ENCODE peak calls at places on chromosomes 13 and 19, in seven cellular contexts. M is heart left ventricle, L is astrocyte, P is psoas muscle, J is SJSA1, T is ascending aorta, V is heart right ventricle. Z is an unnamed sample.

GRCh38 chr19:49125025-49125731 is 5.8 kb downstream of the PPFIA3 start:
- DNase-seq in M (no peak), L (no peak), T (no peak), J (no peak), V (peak; percentile 35), P (no peak), Z (no peak)

GRCh38 chr19:27793128-27793643 is 1419.8 kb downstream of the UQCRFS1 start:
- DNase-seq in V (peak; percentile 55), J (peak; percentile 85), L (peak; percentile 75), T (peak; percentile 19), M (peak; percentile 74), P (peak; percentile 67), Z (peak; percentile 95)

GRCh38 chr13:100666124-100666523 is 8.5 kb downstream of the TMTC4 start:
- DNase-seq in J (no peak), L (no peak), P (no peak), T (no peak), V (no peak), M (no peak), Z (no peak)

GRCh38 chr19:50568321-50569022 is at the start of gene LRRC4B:
- DNase-seq in M (no peak), T (no peak), L (no peak), J (no peak), V (no peak), P (no peak), Z (peak; percentile 20)

GRCh38 chr19:16532440-16533273 is 9.6 kb downstream of the CHERP start:
- DNase-seq in P (no peak), M (no peak), J (no peak), L (no peak), V (no peak), T (no peak), Z (no peak)

GRCh38 chr13:23701646-23702045 is 131.4 kb downstream of the TNFRSF19 start:
- DNase-seq in L (peak; percentile 83), M (peak; percentile 89), T (no peak), P (peak; percentile 92), V (peak; percentile 79), J (peak; percentile 5), Z (peak; percentile 78)

GRCh38 chr19:11265785-11266236 is 3.5 kb upstream of the DOCK6 start:
- DNase-seq in P (no peak), T (no peak), L (no peak), M (no peak), V (no peak), J (no peak), Z (peak; percentile 67)

GRCh38 chr13:107562222-107562621 is 653.1 kb downstream of the LIG4 start:
- DNase-seq in L (no peak), P (no peak), V (no peak), J (no peak), M (no peak), T (no peak), Z (no peak)

GRCh38 chr13:20843177-20843576 is 59.4 kb downstream of the XPO4 start:
- DNase-seq in L (peak; percentile 35), V (no peak), M (peak; percentile 35), J (no peak), T (no peak), P (no peak), Z (no peak)

GRCh38 chr19:38617764-38618589 is at the start of gene MAP4K1:
- DNase-seq in L (no peak), M (peak; percentile 66), J (no peak), V (peak; percentile 59), P (peak; percentile 46), T (no peak), Z (no peak)

GRCh38 chr19:3233831-3234230 is 9.4 kb downstream of the CELF5 start:
- DNase-seq in L (no peak), T (no peak), M (no peak), V (no peak), J (no peak), P (no peak), Z (no peak)

GRCh38 chr19:13401388-13401787 is 104.9 kb downstream of the CACNA1A start:
- DNase-seq in J (no peak), V (no peak), P (no peak), L (peak; percentile 44), T (no peak), M (no peak), Z (peak; percentile 48)

GRCh38 chr13:113845723-113846638 is 17.9 kb downstream of the GAS6 start:
- DNase-seq in T (no peak), V (no peak), M (no peak), P (no peak), J (no peak), L (no peak), Z (no peak)

GRCh38 chr13:69633044-69633443 is 474.6 kb upstream of the ATXN8OS start:
- DNase-seq in M (no peak), J (no peak), T (no peak), P (no peak), L (no peak), V (no peak), Z (no peak)

DNA sequence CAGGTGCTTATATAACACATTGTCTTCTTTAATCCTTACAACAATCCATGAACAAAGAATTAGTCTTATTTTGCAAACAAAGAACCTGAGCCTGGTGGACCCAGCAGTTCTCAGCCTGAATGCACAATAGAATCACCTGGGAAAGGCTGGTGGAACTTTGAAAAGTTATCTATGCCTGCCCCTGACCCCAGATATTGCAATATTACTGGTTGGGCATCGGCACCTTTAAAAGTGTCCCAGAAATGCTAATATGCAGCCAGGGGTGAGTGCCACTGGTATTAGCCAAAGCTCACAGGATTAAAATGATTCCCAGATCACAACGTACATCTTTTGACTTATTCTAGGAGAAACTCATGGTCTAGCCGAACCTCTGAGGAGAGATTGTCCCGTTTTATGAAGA is 268.8 kb downstream of the KLF5 start:
- DNase-seq in M (no peak), V (no peak), P (no peak), T (no peak), L (no peak), J (no peak), Z (no peak)
- H3K9me3 ChIP-seq in M (no peaks in the 10 kb centered on the region), V (no peaks in the 10 kb centered on the region), P (no peaks in the 10 kb centered on the region), T (no peaks in the 10 kb centered on the region), L (no peaks in the 10 kb centered on the region), J (no peaks in the 10 kb centered on the region), Z (no peaks in the 10 kb centered on the region)

GRCh38 chr19:51977346-51977745 is 9.3 kb downstream of the ZNF350 start:
- DNase-seq in P (no peak), J (no peak), M (no peak), T (no peak), V (no peak), L (no peak), Z (no peak)

GRCh38 chr19:51976852-51977251 is 9.8 kb downstream of the ZNF350 start:
- DNase-seq in T (no peak), P (no peak), V (no peak), J (no peak), L (no peak), M (no peak), Z (no peak)

GRCh38 chr19:51970718-51971117 is 15.9 kb downstream of the ZNF350 start:
- DNase-seq in V (no peak), L (no peak), P (no peak), M (no peak), T (no peak), J (no peak), Z (no peak)

DNA sequence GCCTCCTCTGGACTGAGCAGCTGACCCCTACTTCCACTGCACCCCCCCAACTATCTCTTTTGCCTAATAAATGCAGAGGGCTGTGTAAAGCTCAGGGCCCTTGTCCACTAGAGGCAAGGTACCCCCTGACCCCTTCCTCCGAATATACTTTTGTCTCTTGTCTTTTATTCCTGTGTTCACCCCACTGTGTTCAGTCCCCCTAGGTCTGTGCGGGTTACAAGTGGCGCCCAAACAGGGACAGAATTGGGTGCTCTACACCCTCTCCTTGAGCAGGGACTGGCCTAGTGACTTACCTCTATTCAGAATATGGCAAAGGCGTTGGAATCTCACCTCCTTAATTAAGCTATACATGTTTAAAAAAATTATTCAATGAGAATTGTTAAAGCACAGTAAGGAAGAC is 15.0 kb downstream of the ZNF350 start:
- DNase-seq in J (no peak), T (no peak), M (no peak), P (no peak), L (peak; percentile 24), V (no peak), Z (peak; percentile 23)
- H3K36me3 ChIP-seq in J (peaks cover 36% of the 10 kb centered on the region), T (peaks cover 84% of the 10 kb centered on the region), M (peaks cover 76% of the 10 kb centered on the region), P (peaks cover 71% of the 10 kb centered on the region), L (peaks cover 33% of the 10 kb centered on the region), V (peaks cover 100% of the 10 kb centered on the region), Z (peaks cover 70% of the 10 kb centered on the region)

GRCh38 chr19:9966024-9966423 is 29.7 kb upstream of the OLFM2 start:
- DNase-seq in V (no peak), M (no peak), P (no peak), L (no peak), T (no peak), J (no peak), Z (no peak)
- H3K27me3 ChIP-seq in V (peaks cover 62% of the 10 kb centered on the region), M (peaks cover 17% of the 10 kb centered on the region), P (peaks cover 6% of the 10 kb centered on the region), L (peaks cover 7% of the 10 kb centered on the region), T (no peaks in the 10 kb centered on the region), J (no peaks in the 10 kb centered on the region), Z (no peaks in the 10 kb centered on the region)

DNA sequence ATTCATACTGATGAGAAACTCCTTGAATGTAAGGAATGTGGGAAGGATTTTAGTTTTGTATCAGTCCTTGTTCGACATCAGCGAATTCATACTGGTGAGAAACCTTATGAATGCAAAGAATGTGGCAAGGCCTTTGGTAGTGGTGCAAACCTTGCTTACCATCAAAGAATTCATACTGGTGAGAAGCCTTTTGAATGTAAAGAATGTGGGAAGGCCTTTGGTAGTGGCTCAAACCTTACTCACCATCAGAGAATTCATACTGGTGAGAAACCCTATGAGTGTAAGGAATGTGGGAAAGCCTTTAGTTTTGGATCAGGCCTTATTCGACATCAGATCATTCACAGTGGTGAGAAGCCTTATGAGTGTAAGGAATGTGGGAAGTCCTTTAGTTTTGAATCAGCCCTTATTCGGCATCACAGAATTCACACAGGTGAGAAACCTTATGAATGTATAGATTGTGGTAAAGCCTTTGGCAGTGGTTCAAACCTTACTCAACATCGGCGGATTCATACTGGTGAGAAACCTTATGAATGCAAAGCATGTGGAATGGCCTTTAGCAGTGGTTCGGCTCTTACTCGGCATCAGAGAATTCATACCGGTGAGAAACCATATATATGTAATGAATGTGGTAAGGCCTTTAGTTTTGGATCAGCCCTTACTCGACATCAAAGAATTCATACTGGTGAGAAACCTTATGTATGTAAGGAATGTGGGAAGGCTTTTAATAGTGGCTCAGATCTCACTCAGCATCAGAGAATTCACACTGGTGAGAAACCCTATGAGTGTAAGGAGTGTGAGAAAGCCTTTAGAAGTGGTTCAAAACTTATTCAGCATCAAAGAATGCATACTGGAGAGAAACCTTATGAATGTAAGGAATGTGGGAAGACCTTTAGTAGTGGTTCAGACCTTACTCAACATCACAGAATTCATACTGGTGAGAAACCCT is 26.6 kb downstream of the ZNF345 start:
- DNase-seq in P (no peak), L (no peak), V (no peak), T (no peak), M (no peak), J (no peak), Z (no peak)
- H3K9me3 ChIP-seq in P (peaks cover 97% of the 10 kb centered on the region), L (peaks cover 35% of the 10 kb centered on the region), V (peaks cover 14% of the 10 kb centered on the region), T (peaks cover 93% of the 10 kb centered on the region), M (peaks cover 100% of the 10 kb centered on the region), J (peaks cover 19% of the 10 kb centered on the region), Z (peaks cover 63% of the 10 kb centered on the region)